ENCODE peak calls at places on chromosomes 16 and 17, in four cellular contexts. P, J, I and O are unnamed samples. For H3K9me3, the result is how much of the 10 kb centered on the place peaks cover.

GRCh38 chr17:17942846-17943245 is 29.4 kb downstream of the TOM1L2 start:
- DNase-seq in P (no peak), J (no peak), I (peak), O (no peak)

GRCh38 chr16:81107506-81107905 is 11.3 kb upstream of the GCSH start:
- DNase-seq in P (no peak), J (no peak), I (no peak), O (no peak)

GRCh38 chr17:15404116-15404730 is 62.8 kb upstream of the TEKT3 start:
- DNase-seq in P (no peak), J (no peak), I (peak), O (no peak)

GRCh38 chr16:85679870-85680269 is 8.9 kb downstream of the GINS2 start:
- DNase-seq in P (no peak), J (no peak), I (no peak), O (no peak)

GRCh38 chr16:11306997-11307638 is 26.0 kb upstream of the PRM1 start:
- DNase-seq in P (peak), J (no peak), I (no peak), O (no peak)

GRCh38 chr16:82639666-82640336 is 13.0 kb downstream of the CDH13 start:
- DNase-seq in P (peak), J (peak), I (peak), O (peak)

GRCh38 chr17:78974635-78975591 is 4.8 kb downstream of the LGALS3BP start:
- DNase-seq in P (peak), J (peak), I (peak), O (no peak)

GRCh38 chr17:37821025-37821713 is 76.3 kb upstream of the HNF1B start:
- DNase-seq in P (no peak), J (no peak), I (peak), O (no peak)

GRCh38 chr16:19499481-19499880 is 22.4 kb downstream of the GDE1 start:
- DNase-seq in P (no peak), J (no peak), I (no peak), O (no peak)

GRCh38 chr16:17296412-17296811 is 174.3 kb downstream of the XYLT1 start:
- DNase-seq in P (no peak), J (no peak), I (no peak), O (no peak)

GRCh38 chr17:13114601-13115024 is 96.8 kb upstream of the ELAC2 start:
- DNase-seq in P (peak), J (peak), I (peak), O (peak)

GRCh38 chr17:7207120-7208001 is 12.3 kb downstream of the DLG4 start:
- DNase-seq in P (no peak), J (no peak), I (no peak), O (no peak)

GRCh38 chr16:76441886-76442285 is 164.7 kb downstream of the CNTNAP4 start:
- DNase-seq in P (no peak), J (no peak), I (no peak), O (no peak)

GRCh38 chr16:56423584-56424403 is 1.6 kb downstream of the AMFR start:
- DNase-seq in P (no peak), J (no peak), I (no peak), O (no peak)

GRCh38 chr17:63754046-63754445 is 12.4 kb upstream of the STRADA start:
- DNase-seq in P (no peak), J (no peak), I (no peak), O (no peak)

GRCh38 chr16:68070249-68070725 is 14.9 kb upstream of the NFATC3 start:
- DNase-seq in P (no peak), J (no peak), I (no peak), O (no peak)

GRCh38 chr16:3846087-3846486 is 34.4 kb downstream of the CREBBP start:
- DNase-seq in P (no peak), J (no peak), I (no peak), O (no peak)

GRCh38 chr16:22347100-22347820 is 27.2 kb downstream of the CDR2 start:
- DNase-seq in P (no peak), J (no peak), I (no peak), O (no peak)

GRCh38 chr16:14427371-14427948 is 202.6 kb downstream of the PARN start:
- DNase-seq in P (no peak), J (no peak), I (peak), O (no peak)

GRCh38 chr17:80545499-80545826 is 825 bp downstream of the RPTOR start:
- DNase-seq in P (no peak), J (no peak), I (no peak), O (no peak)

GRCh38 chr17:29784661-29785060 is 145.4 kb downstream of the SSH2 start:
- DNase-seq in P (no peak), J (no peak), I (peak), O (no peak)

GRCh38 chr17:51228177-51228576 is 31.7 kb downstream of the MBTD1 start:
- DNase-seq in P (no peak), J (no peak), I (peak), O (no peak)

GRCh38 chr16:2520784-2521577 is 810 bp downstream of the AMDHD2 start:
- DNase-seq in P (peak), J (no peak), I (no peak), O (no peak)

GRCh38 chr17:280901-281300 is 71.7 kb downstream of the RPH3AL start:
- DNase-seq in P (no peak), J (no peak), I (no peak), O (no peak)

GRCh38 chr16:21279501-21279900 is 1.4 kb upstream of the CRYM start:
- DNase-seq in P (no peak), J (no peak), I (no peak), O (no peak)

GRCh38 chr16:2288701-2289100 is 20.8 kb upstream of the RNPS1 start:
- DNase-seq in P (no peak), J (no peak), I (no peak), O (no peak)

GRCh38 chr17:6639651-6640535 is 618 bp downstream of the KIAA0753 start:
- DNase-seq in P (peak), J (no peak), I (peak), O (no peak)

GRCh38 chr16:49527621-49528020 is 154.0 kb downstream of the C16orf78 start:
- DNase-seq in P (no peak), J (no peak), I (no peak), O (no peak)

GRCh38 chr17:75506134-75506533 is 9.2 kb downstream of the CASKIN2 start:
- DNase-seq in P (no peak), J (no peak), I (no peak), O (no peak)

GRCh38 chr17:17712268-17712924 is 31.1 kb downstream of the RAI1 start:
- DNase-seq in P (peak), J (no peak), I (peak), O (no peak)

DNA sequence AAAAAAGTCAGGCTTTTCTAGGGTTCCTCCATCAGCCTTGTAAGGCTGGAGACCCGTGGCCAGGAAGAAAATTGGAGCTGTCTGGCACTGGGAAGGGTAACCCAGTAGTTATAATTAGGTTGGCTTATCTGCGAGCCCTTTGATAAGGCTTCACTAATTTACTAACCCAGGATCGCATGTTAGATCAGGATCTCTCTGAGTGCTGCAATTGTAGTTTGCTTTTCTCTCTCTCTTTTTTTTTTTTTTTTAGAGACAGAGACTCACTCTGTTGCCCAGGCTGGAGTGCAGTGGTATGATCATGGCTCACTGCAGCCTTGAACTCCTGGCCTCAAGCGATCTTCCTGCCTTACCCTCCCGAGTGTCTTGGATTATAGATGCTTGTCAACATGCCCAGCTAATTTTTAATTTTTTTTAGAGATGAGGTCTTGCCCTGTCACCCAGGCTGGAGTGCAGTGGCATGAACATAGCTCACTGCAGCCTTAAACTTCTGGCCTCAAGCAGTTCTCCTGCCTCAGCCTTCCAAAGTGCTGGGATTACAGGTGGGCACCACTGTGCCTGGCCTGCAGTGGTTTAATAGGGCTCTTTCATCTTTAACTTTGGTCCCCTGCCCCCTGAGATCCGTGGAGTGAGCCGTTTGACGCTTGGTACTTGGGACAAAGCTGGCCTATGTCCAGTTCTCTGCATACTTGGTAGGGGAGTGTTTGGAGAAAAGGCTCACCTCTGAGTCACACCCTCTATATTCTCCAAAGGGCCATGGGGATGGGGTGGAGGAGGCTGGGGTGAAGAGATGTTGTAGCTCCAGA is 17.2 kb downstream of the ABCC1 start:
- DNase-seq in P (no peak), J (peak), I (peak), O (no peak)
- H3K9me3 ChIP-seq in P (under half), J (under half), I (under half), O (under half)

DNA sequence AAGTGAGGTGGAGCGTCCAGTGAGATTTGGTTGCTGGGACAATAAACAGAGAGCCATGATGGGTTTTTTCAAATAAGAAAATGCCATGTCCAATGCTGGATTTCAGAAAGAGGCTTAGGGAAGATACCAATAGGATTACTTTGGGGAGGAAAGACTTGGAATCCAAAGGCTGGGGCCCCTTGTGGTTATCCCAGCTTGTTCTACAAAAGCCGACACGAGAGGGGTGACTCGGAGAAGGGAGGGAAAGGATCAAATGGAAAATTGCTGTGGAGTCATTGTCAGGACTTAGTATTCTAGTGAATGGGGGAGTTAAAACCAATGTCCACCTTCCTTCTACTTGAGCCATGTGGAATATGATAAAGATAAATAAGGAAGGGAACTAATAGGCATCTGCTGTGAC is 305.5 kb downstream of the SOX9 start:
- DNase-seq in P (no peak), J (no peak), I (no peak), O (no peak)
- H3K4me3 ChIP-seq in P (no peak), J (no peak), I (no peak), O (no peak)

GRCh38 chr17:53253956-53254597 is 568.6 kb upstream of the KIF2B start:
- DNase-seq in P (no peak), J (no peak), I (no peak), O (no peak)
- H3K9me3 ChIP-seq in P (under half), J (half or more), I (under half), O (under half)

GRCh38 chr17:41467546-41467945 is 360 bp upstream of the KRT32 start:
- DNase-seq in P (no peak), J (no peak), I (peak), O (no peak)

GRCh38 chr17:41464173-41464572 is 3.0 kb downstream of the KRT32 start:
- DNase-seq in P (no peak), J (no peak), I (no peak), O (no peak)

GRCh38 chr17:41464682-41465081 is 2.5 kb downstream of the KRT32 start:
- DNase-seq in P (peak), J (peak), I (peak), O (no peak)

GRCh38 chr17:41463746-41464145 is 3.4 kb downstream of the KRT32 start:
- DNase-seq in P (no peak), J (no peak), I (no peak), O (no peak)

GRCh38 chr17:41466988-41467387 is at the start of gene KRT32:
- DNase-seq in P (no peak), J (no peak), I (no peak), O (no peak)
- H3K4me3 ChIP-seq in P (no peak), J (no peak), I (no peak), O (no peak)

GRCh38 chr16:35730251-35730650 is 2270.8 kb downstream of the TP53TG3F start:
- DNase-seq in P (no peak), J (no peak), I (no peak), O (no peak)

GRCh38 chr16:35732046-35732810 is 2272.8 kb downstream of the TP53TG3F start:
- DNase-seq in P (no peak), J (no peak), I (no peak), O (no peak)

GRCh38 chr16:35733278-35733965 is 2274.0 kb downstream of the TP53TG3F start:
- DNase-seq in P (no peak), J (no peak), I (no peak), O (no peak)

GRCh38 chr16:35733971-35734702 is 2274.7 kb downstream of the TP53TG3F start:
- DNase-seq in P (no peak), J (no peak), I (no peak), O (no peak)

GRCh38 chr16:35731341-35732040 is 2272.1 kb downstream of the TP53TG3F start:
- DNase-seq in P (no peak), J (no peak), I (no peak), O (no peak)
- H3K9me3 ChIP-seq in P (under half), J (under half), I (under half), O (under half)

GRCh38 chr17:32356378-32356743 is 6.4 kb downstream of the ZNF207 start:
- DNase-seq in P (no peak), J (no peak), I (no peak), O (no peak)
- H3K4me3 ChIP-seq in P (no peak), J (no peak), I (no peak), O (no peak)